ENCODE peak calls at places on chromosomes 16 and 17, in four cellular contexts. One of them, this sample, is unnamed.
A peak's percentile ranks its signal among the peaks of the same experiment; 100 is the strongest.

GRCh38 chr16:65038125-65038524 is 83.7 kb downstream of the CDH11 start:
- DNase-seq in transverse colon: no peak
- DNase-seq in tibial artery: no peak
- DNase-seq in esophagus squamous epithelium: no peak
- DNase-seq in this sample: no peak

GRCh38 chr16:15597822-15598647 is 44.9 kb downstream of the MARF1 start:
- DNase-seq in transverse colon: no peak
- DNase-seq in tibial artery: no peak
- DNase-seq in esophagus squamous epithelium: no peak
- DNase-seq in this sample: no peak

GRCh38 chr16:49854227-49855203 is 1.4 kb downstream of the ZNF423 start:
- DNase-seq in transverse colon: peak; percentile 39
- DNase-seq in tibial artery: peak; percentile 34
- DNase-seq in esophagus squamous epithelium: no peak
- DNase-seq in this sample: no peak

GRCh38 chr16:1543085-1543896 is 9.8 kb downstream of the TMEM204 start:
- DNase-seq in transverse colon: peak; percentile 43
- DNase-seq in tibial artery: peak; percentile 76
- DNase-seq in esophagus squamous epithelium: no peak
- DNase-seq in this sample: peak; percentile 32

GRCh38 chr17:1644493-1645206 is 882 bp downstream of the SCARF1 start:
- DNase-seq in transverse colon: no peak
- DNase-seq in tibial artery: no peak
- DNase-seq in esophagus squamous epithelium: no peak
- DNase-seq in this sample: no peak

GRCh38 chr17:34259151-34259550 is 4.1 kb downstream of the CCL2 start:
- DNase-seq in transverse colon: no peak
- DNase-seq in tibial artery: no peak
- DNase-seq in esophagus squamous epithelium: no peak
- DNase-seq in this sample: no peak

GRCh38 chr17:3557768-3558583 is at the start of gene TRPV3:
- DNase-seq in transverse colon: peak; percentile 84
- DNase-seq in tibial artery: no peak
- DNase-seq in esophagus squamous epithelium: peak; percentile 45
- DNase-seq in this sample: peak; percentile 72

GRCh38 chr16:1027416-1027815 is 45.1 kb upstream of the SSTR5 start:
- DNase-seq in transverse colon: no peak
- DNase-seq in tibial artery: no peak
- DNase-seq in esophagus squamous epithelium: no peak
- DNase-seq in this sample: no peak

GRCh38 chr17:67156269-67157199 is 88.5 kb downstream of the HELZ start:
- DNase-seq in transverse colon: no peak
- DNase-seq in tibial artery: no peak
- DNase-seq in esophagus squamous epithelium: no peak
- DNase-seq in this sample: no peak

GRCh38 chr16:69113216-69113615 is 7.8 kb downstream of the HAS3 start:
- DNase-seq in transverse colon: no peak
- DNase-seq in tibial artery: no peak
- DNase-seq in esophagus squamous epithelium: no peak
- DNase-seq in this sample: no peak

GRCh38 chr17:45861185-45861584 is 16.5 kb downstream of the SPPL2C start:
- DNase-seq in transverse colon: no peak
- DNase-seq in tibial artery: no peak
- DNase-seq in esophagus squamous epithelium: no peak
- DNase-seq in this sample: no peak

GRCh38 chr17:60851181-60851580 is 173.5 kb downstream of the BCAS3 start:
- DNase-seq in transverse colon: no peak
- DNase-seq in tibial artery: no peak
- DNase-seq in esophagus squamous epithelium: no peak
- DNase-seq in this sample: no peak

GRCh38 chr16:22694887-22695382 is 119.0 kb upstream of the HS3ST2 start:
- DNase-seq in transverse colon: peak; percentile 22
- DNase-seq in tibial artery: peak; percentile 50
- DNase-seq in esophagus squamous epithelium: no peak
- DNase-seq in this sample: no peak

GRCh38 chr17:27644586-27644985 is 13.6 kb downstream of the LGALS9 start:
- DNase-seq in transverse colon: no peak
- DNase-seq in tibial artery: peak; percentile 65
- DNase-seq in esophagus squamous epithelium: no peak
- DNase-seq in this sample: no peak

GRCh38 chr17:74749262-74750038 is 1.0 kb downstream of the NHERF1 start:
- DNase-seq in transverse colon: peak; percentile 59
- DNase-seq in tibial artery: no peak
- DNase-seq in esophagus squamous epithelium: no peak
- DNase-seq in this sample: no peak

GRCh38 chr16:82414476-82414875 is 212.3 kb upstream of the CDH13 start:
- DNase-seq in transverse colon: no peak
- DNase-seq in tibial artery: no peak
- DNase-seq in esophagus squamous epithelium: no peak
- DNase-seq in this sample: no peak

GRCh38 chr17:65231662-65232335 is 94.6 kb downstream of the RGS9 start:
- DNase-seq in transverse colon: peak; percentile 45
- DNase-seq in tibial artery: no peak
- DNase-seq in esophagus squamous epithelium: no peak
- DNase-seq in this sample: peak; percentile 37

GRCh38 chr16:85261657-85262557 is 149.6 kb upstream of the CIBAR2 start:
- DNase-seq in transverse colon: no peak
- DNase-seq in tibial artery: no peak
- DNase-seq in esophagus squamous epithelium: no peak
- DNase-seq in this sample: no peak

GRCh38 chr16:85259115-85259830 is 147.0 kb upstream of the CIBAR2 start:
- DNase-seq in transverse colon: no peak
- DNase-seq in tibial artery: no peak
- DNase-seq in esophagus squamous epithelium: no peak
- DNase-seq in this sample: no peak

GRCh38 chr16:85259831-85260165 is 147.5 kb upstream of the CIBAR2 start:
- DNase-seq in transverse colon: no peak
- DNase-seq in tibial artery: no peak
- DNase-seq in esophagus squamous epithelium: no peak
- DNase-seq in this sample: no peak

GRCh38 chr16:85262558-85263196 is 150.4 kb upstream of the CIBAR2 start:
- DNase-seq in transverse colon: no peak
- DNase-seq in tibial artery: no peak
- DNase-seq in esophagus squamous epithelium: no peak
- DNase-seq in this sample: no peak

GRCh38 chr16:85261205-85261604 is 148.9 kb upstream of the CIBAR2 start:
- DNase-seq in transverse colon: no peak
- DNase-seq in tibial artery: no peak
- DNase-seq in esophagus squamous epithelium: no peak
- DNase-seq in this sample: no peak
- H3K4me1 ChIP-seq in transverse colon: no peaks in the 10 kb centered on the region
- H3K4me1 ChIP-seq in tibial artery: no peaks in the 10 kb centered on the region
- H3K4me1 ChIP-seq in esophagus squamous epithelium: no peaks in the 10 kb centered on the region
- H3K4me1 ChIP-seq in this sample: no peaks in the 10 kb centered on the region

DNA sequence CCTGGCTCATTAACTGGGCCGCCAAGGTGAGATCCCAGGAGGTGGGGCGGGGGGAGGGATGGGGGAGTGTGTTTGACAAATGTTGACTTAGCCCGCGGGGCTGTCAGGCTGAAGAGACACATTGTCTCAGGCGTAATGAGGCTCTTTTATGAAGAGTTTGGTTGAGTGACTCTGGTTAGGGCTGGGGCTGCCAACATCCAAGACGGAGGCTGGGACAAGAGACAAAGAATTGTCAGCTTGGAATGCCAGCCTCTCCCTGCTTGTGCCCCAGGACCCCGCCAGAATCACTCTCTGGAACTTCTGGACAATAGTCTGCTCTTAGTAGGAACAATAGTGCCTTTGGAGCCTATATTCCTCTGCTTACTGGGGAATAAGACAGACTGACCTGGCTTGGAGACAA is 24.0 kb downstream of the PCTP start:
- DNase-seq in transverse colon: no peak
- DNase-seq in tibial artery: no peak
- DNase-seq in esophagus squamous epithelium: no peak
- DNase-seq in this sample: no peak
- H3K36me3 ChIP-seq in transverse colon: peaks cover 20% of the 10 kb centered on the region
- H3K36me3 ChIP-seq in tibial artery: peaks cover 51% of the 10 kb centered on the region
- H3K36me3 ChIP-seq in esophagus squamous epithelium: peaks cover 67% of the 10 kb centered on the region
- H3K36me3 ChIP-seq in this sample: peaks cover 75% of the 10 kb centered on the region

DNA sequence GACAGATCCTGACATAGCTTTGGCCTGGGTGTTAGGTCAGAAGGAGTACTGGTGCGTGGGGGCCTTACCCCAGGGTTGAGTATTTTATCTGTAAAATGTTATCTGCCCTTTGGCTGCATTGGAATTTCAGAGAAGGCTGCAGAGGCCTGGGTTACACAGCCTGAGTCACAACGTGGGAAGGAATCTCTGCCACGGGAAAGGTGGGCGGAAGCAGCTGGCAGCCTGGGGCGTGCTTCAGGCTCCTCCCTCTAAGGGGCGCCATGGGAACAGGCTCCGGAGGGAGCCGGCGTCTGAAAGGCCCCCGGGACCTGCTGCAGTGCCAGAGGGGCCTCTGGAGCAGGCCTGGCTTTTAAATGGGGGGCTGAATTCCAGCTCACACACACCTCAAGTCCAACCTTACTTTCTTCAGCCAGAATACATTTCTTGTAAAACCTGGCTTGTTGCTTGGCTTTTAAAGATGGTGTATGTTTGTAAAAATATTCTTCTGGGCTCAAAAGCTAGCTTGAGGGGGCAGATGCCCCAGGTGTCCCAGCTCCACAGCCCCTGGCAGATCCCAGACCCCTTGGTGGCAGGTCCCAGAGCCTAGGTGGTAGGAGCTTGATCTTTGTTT is 142.2 kb downstream of the RAB11FIP4 start:
- DNase-seq in transverse colon: no peak
- DNase-seq in tibial artery: no peak
- DNase-seq in esophagus squamous epithelium: no peak
- DNase-seq in this sample: peak; percentile 40
- TF ChIP-seq CTCF in transverse colon: no peak
- TF ChIP-seq CTCF in tibial artery: no peak
- TF ChIP-seq CTCF in esophagus squamous epithelium: peak; percentile 20
- TF ChIP-seq CTCF in this sample: no peak

GRCh38 chr17:40552806-40553693 is 12.2 kb downstream of the CCR7 start:
- DNase-seq in transverse colon: no peak
- DNase-seq in tibial artery: peak; percentile 74
- DNase-seq in esophagus squamous epithelium: no peak
- DNase-seq in this sample: peak; percentile 20
- H3K4me1 ChIP-seq in transverse colon: peaks cover 41% of the 10 kb centered on the region
- H3K4me1 ChIP-seq in tibial artery: peaks cover 60% of the 10 kb centered on the region
- H3K4me1 ChIP-seq in esophagus squamous epithelium: peaks cover 100% of the 10 kb centered on the region
- H3K4me1 ChIP-seq in this sample: peaks cover 73% of the 10 kb centered on the region

DNA sequence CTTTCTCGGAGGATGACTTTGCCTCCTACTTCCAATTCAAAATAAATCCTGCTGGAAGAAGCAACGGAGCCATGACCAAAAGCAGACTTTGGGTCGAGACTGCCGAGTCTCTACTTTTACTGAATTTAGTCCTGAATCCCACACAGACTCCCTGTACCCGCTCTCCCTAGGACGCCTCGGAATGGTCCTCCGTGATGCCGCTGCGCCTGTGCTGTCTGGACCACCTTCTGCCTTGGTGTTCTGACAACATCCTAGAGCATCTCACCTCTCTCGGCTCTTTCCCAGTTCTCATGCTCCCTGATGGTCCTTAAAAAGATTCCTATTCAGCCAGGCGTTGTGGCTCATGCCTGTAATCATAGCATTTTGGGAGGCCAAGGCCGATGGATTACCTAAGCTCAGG is 181.1 kb upstream of the HSBP1 start:
- DNase-seq in transverse colon: no peak
- DNase-seq in tibial artery: no peak
- DNase-seq in esophagus squamous epithelium: no peak
- DNase-seq in this sample: no peak
- H3K36me3 ChIP-seq in transverse colon: no peaks in the 10 kb centered on the region
- H3K36me3 ChIP-seq in tibial artery: no peaks in the 10 kb centered on the region
- H3K36me3 ChIP-seq in esophagus squamous epithelium: no peaks in the 10 kb centered on the region
- H3K36me3 ChIP-seq in this sample: no peaks in the 10 kb centered on the region